ENCODE peak calls at places on chromosome 4, in ten cellular contexts. One of them, this sample, is unnamed.

GRCh38 chr4:141609243-141609642 is 27.1 kb upstream of the IL15 start:
- DNase-seq in activated naive CD4-positive, alpha-beta T cell treated with anti-CD3 and anti-CD28 coated beads, Interleukin-2, amount 10 ng/mL, durations not matched to agents 7 days and 5 days: no peak
- DNase-seq in activated T-cell treated with anti-CD3 and anti-CD28 coated beads, Interleukin-2, amount 50 U/mL, for 24 hours: no peak
- DNase-seq in natural killer cell: no peak
- DNase-seq in stromal cell of bone marrow: no peak
- DNase-seq in islet precursor cell: no peak
- DNase-seq in stimulated activated CD8-positive, alpha-beta memory T cell treated with anti-CD3 and anti-CD28 coated beads, Interleukin-2, amount 100 ng/mL, for 48 hours: no peak
- DNase-seq in stimulated activated CD4-positive, alpha-beta T cell treated with anti-CD3 and anti-CD28 coated beads, Interleukin-2, amount 100 ng/mL, for 24 hours: no peak
- DNase-seq in NCI-H1694: no peak
- DNase-seq in LoVo: no peak
- DNase-seq in this sample: peak; percentile 48

GRCh38 chr4:17469931-17470674 is 41.8 kb downstream of the QDPR start:
- DNase-seq in activated naive CD4-positive, alpha-beta T cell treated with anti-CD3 and anti-CD28 coated beads, Interleukin-2, amount 10 ng/mL, durations not matched to agents 7 days and 5 days: no peak
- DNase-seq in activated T-cell treated with anti-CD3 and anti-CD28 coated beads, Interleukin-2, amount 50 U/mL, for 24 hours: no peak
- DNase-seq in natural killer cell: no peak
- DNase-seq in stromal cell of bone marrow: no peak
- DNase-seq in islet precursor cell: peak; percentile 51
- DNase-seq in stimulated activated CD8-positive, alpha-beta memory T cell treated with anti-CD3 and anti-CD28 coated beads, Interleukin-2, amount 100 ng/mL, for 48 hours: no peak
- DNase-seq in stimulated activated CD4-positive, alpha-beta T cell treated with anti-CD3 and anti-CD28 coated beads, Interleukin-2, amount 100 ng/mL, for 24 hours: no peak
- DNase-seq in NCI-H1694: no peak
- DNase-seq in LoVo: no peak
- DNase-seq in this sample: peak; percentile 21

GRCh38 chr4:82811838-82812672 is 13.5 kb upstream of the SCD5 start:
- DNase-seq in activated naive CD4-positive, alpha-beta T cell treated with anti-CD3 and anti-CD28 coated beads, Interleukin-2, amount 10 ng/mL, durations not matched to agents 7 days and 5 days: no peak
- DNase-seq in activated T-cell treated with anti-CD3 and anti-CD28 coated beads, Interleukin-2, amount 50 U/mL, for 24 hours: no peak
- DNase-seq in natural killer cell: no peak
- DNase-seq in stromal cell of bone marrow: no peak
- DNase-seq in islet precursor cell: no peak
- DNase-seq in stimulated activated CD8-positive, alpha-beta memory T cell treated with anti-CD3 and anti-CD28 coated beads, Interleukin-2, amount 100 ng/mL, for 48 hours: no peak
- DNase-seq in stimulated activated CD4-positive, alpha-beta T cell treated with anti-CD3 and anti-CD28 coated beads, Interleukin-2, amount 100 ng/mL, for 24 hours: no peak
- DNase-seq in NCI-H1694: no peak
- DNase-seq in LoVo: no peak
- DNase-seq in this sample: no peak

GRCh38 chr4:147174561-147174960 is 228.9 kb upstream of the TTC29 start:
- DNase-seq in activated naive CD4-positive, alpha-beta T cell treated with anti-CD3 and anti-CD28 coated beads, Interleukin-2, amount 10 ng/mL, durations not matched to agents 7 days and 5 days: no peak
- DNase-seq in activated T-cell treated with anti-CD3 and anti-CD28 coated beads, Interleukin-2, amount 50 U/mL, for 24 hours: no peak
- DNase-seq in natural killer cell: no peak
- DNase-seq in stromal cell of bone marrow: no peak
- DNase-seq in islet precursor cell: no peak
- DNase-seq in stimulated activated CD8-positive, alpha-beta memory T cell treated with anti-CD3 and anti-CD28 coated beads, Interleukin-2, amount 100 ng/mL, for 48 hours: no peak
- DNase-seq in stimulated activated CD4-positive, alpha-beta T cell treated with anti-CD3 and anti-CD28 coated beads, Interleukin-2, amount 100 ng/mL, for 24 hours: no peak
- DNase-seq in NCI-H1694: no peak
- DNase-seq in LoVo: no peak
- DNase-seq in this sample: no peak

GRCh38 chr4:15002659-15003440 is 569 bp downstream of the CPEB2 start:
- DNase-seq in activated naive CD4-positive, alpha-beta T cell treated with anti-CD3 and anti-CD28 coated beads, Interleukin-2, amount 10 ng/mL, durations not matched to agents 7 days and 5 days: peak; percentile 89
- DNase-seq in activated T-cell treated with anti-CD3 and anti-CD28 coated beads, Interleukin-2, amount 50 U/mL, for 24 hours: peak; percentile 85
- DNase-seq in natural killer cell: peak; percentile 76
- DNase-seq in stromal cell of bone marrow: peak; percentile 82
- DNase-seq in islet precursor cell: peak; percentile 83
- DNase-seq in stimulated activated CD8-positive, alpha-beta memory T cell treated with anti-CD3 and anti-CD28 coated beads, Interleukin-2, amount 100 ng/mL, for 48 hours: peak; percentile 57
- DNase-seq in stimulated activated CD4-positive, alpha-beta T cell treated with anti-CD3 and anti-CD28 coated beads, Interleukin-2, amount 100 ng/mL, for 24 hours: peak; percentile 72
- DNase-seq in NCI-H1694: no peak
- DNase-seq in LoVo: peak; percentile 63
- DNase-seq in this sample: peak; percentile 87

GRCh38 chr4:3208826-3209225 is 40.1 kb upstream of the MSANTD1 start:
- DNase-seq in activated naive CD4-positive, alpha-beta T cell treated with anti-CD3 and anti-CD28 coated beads, Interleukin-2, amount 10 ng/mL, durations not matched to agents 7 days and 5 days: no peak
- DNase-seq in activated T-cell treated with anti-CD3 and anti-CD28 coated beads, Interleukin-2, amount 50 U/mL, for 24 hours: no peak
- DNase-seq in natural killer cell: peak; percentile 4
- DNase-seq in stromal cell of bone marrow: no peak
- DNase-seq in islet precursor cell: no peak
- DNase-seq in stimulated activated CD8-positive, alpha-beta memory T cell treated with anti-CD3 and anti-CD28 coated beads, Interleukin-2, amount 100 ng/mL, for 48 hours: no peak
- DNase-seq in stimulated activated CD4-positive, alpha-beta T cell treated with anti-CD3 and anti-CD28 coated beads, Interleukin-2, amount 100 ng/mL, for 24 hours: no peak
- DNase-seq in NCI-H1694: no peak
- DNase-seq in LoVo: no peak
- DNase-seq in this sample: no peak

GRCh38 chr4:74665346-74665745 is 129.0 kb downstream of the BTC start:
- DNase-seq in activated naive CD4-positive, alpha-beta T cell treated with anti-CD3 and anti-CD28 coated beads, Interleukin-2, amount 10 ng/mL, durations not matched to agents 7 days and 5 days: no peak
- DNase-seq in activated T-cell treated with anti-CD3 and anti-CD28 coated beads, Interleukin-2, amount 50 U/mL, for 24 hours: no peak
- DNase-seq in natural killer cell: no peak
- DNase-seq in stromal cell of bone marrow: no peak
- DNase-seq in islet precursor cell: no peak
- DNase-seq in stimulated activated CD8-positive, alpha-beta memory T cell treated with anti-CD3 and anti-CD28 coated beads, Interleukin-2, amount 100 ng/mL, for 48 hours: no peak
- DNase-seq in stimulated activated CD4-positive, alpha-beta T cell treated with anti-CD3 and anti-CD28 coated beads, Interleukin-2, amount 100 ng/mL, for 24 hours: no peak
- DNase-seq in NCI-H1694: no peak
- DNase-seq in LoVo: no peak
- DNase-seq in this sample: no peak

GRCh38 chr4:6367313-6367945 is 97.8 kb downstream of the WFS1 start:
- DNase-seq in activated naive CD4-positive, alpha-beta T cell treated with anti-CD3 and anti-CD28 coated beads, Interleukin-2, amount 10 ng/mL, durations not matched to agents 7 days and 5 days: no peak
- DNase-seq in activated T-cell treated with anti-CD3 and anti-CD28 coated beads, Interleukin-2, amount 50 U/mL, for 24 hours: no peak
- DNase-seq in natural killer cell: no peak
- DNase-seq in stromal cell of bone marrow: no peak
- DNase-seq in islet precursor cell: no peak
- DNase-seq in stimulated activated CD8-positive, alpha-beta memory T cell treated with anti-CD3 and anti-CD28 coated beads, Interleukin-2, amount 100 ng/mL, for 48 hours: no peak
- DNase-seq in stimulated activated CD4-positive, alpha-beta T cell treated with anti-CD3 and anti-CD28 coated beads, Interleukin-2, amount 100 ng/mL, for 24 hours: no peak
- DNase-seq in NCI-H1694: no peak
- DNase-seq in LoVo: no peak
- DNase-seq in this sample: no peak

GRCh38 chr4:122458625-122459024 is 2.1 kb upstream of the IL2 start:
- DNase-seq in activated naive CD4-positive, alpha-beta T cell treated with anti-CD3 and anti-CD28 coated beads, Interleukin-2, amount 10 ng/mL, durations not matched to agents 7 days and 5 days: peak; percentile 56
- DNase-seq in activated T-cell treated with anti-CD3 and anti-CD28 coated beads, Interleukin-2, amount 50 U/mL, for 24 hours: peak; percentile 43
- DNase-seq in natural killer cell: no peak
- DNase-seq in stromal cell of bone marrow: no peak
- DNase-seq in islet precursor cell: no peak
- DNase-seq in stimulated activated CD8-positive, alpha-beta memory T cell treated with anti-CD3 and anti-CD28 coated beads, Interleukin-2, amount 100 ng/mL, for 48 hours: no peak
- DNase-seq in stimulated activated CD4-positive, alpha-beta T cell treated with anti-CD3 and anti-CD28 coated beads, Interleukin-2, amount 100 ng/mL, for 24 hours: peak; percentile 33
- DNase-seq in NCI-H1694: no peak
- DNase-seq in LoVo: peak; percentile 24
- DNase-seq in this sample: peak; percentile 8